ENCODE peak calls at places on chromosomes 11 and 22, in nine cellular contexts. D, E, K, I, W, Q, S, C and N are unnamed samples.
A peak's percentile ranks its signal among the peaks of the same experiment; 100 is the strongest.

GRCh38 chr11:80686889-80687288 is 1246.1 kb upstream of the TENM4 start:
- DNase-seq in D (no peak), E (no peak), K (no peak), I (no peak), W (no peak), Q (no peak), S (no peak), C (no peak), N (no peak)

GRCh38 chr11:6812391-6813005 is 13.0 kb upstream of the OR6A2 start:
- DNase-seq in D (peak; percentile 6), E (peak; percentile 29), K (peak; percentile 28), I (no peak), W (peak; percentile 49), Q (no peak), S (peak; percentile 32), C (peak; percentile 32), N (no peak)

GRCh38 chr11:104650234-104650633 is 248.0 kb downstream of the CASP12 start:
- DNase-seq in D (no peak), E (no peak), K (no peak), I (no peak), W (no peak), Q (no peak), S (no peak), C (no peak), N (no peak)

GRCh38 chr11:19697721-19698121 is 14.9 kb upstream of the NAV2 start:
- DNase-seq in D (no peak), E (no peak), K (no peak), I (no peak), W (peak; percentile 49), Q (no peak), S (no peak), C (no peak), N (no peak)

GRCh38 chr11:12731841-12732336 is 57.7 kb downstream of the TEAD1 start:
- DNase-seq in D (no peak), E (no peak), K (peak; percentile 57), I (no peak), W (no peak), Q (no peak), S (no peak), C (no peak), N (no peak)

GRCh38 chr11:2893935-2894334 is 8.4 kb upstream of the CDKN1C start:
- DNase-seq in D (no peak), E (no peak), K (no peak), I (no peak), W (no peak), Q (no peak), S (no peak), C (no peak), N (peak; percentile 15)

GRCh38 chr11:126744699-126745098 is 255.9 kb downstream of the KIRREL3 start:
- DNase-seq in D (no peak), E (no peak), K (no peak), I (no peak), W (no peak), Q (no peak), S (no peak), C (no peak), N (no peak)

GRCh38 chr22:29078869-29079207 is 6.0 kb downstream of the KREMEN1 start:
- DNase-seq in D (no peak), E (no peak), K (no peak), I (no peak), W (no peak), Q (no peak), S (no peak), C (no peak), N (no peak)

GRCh38 chr11:128653828-128654231 is 40.0 kb upstream of the FLI1 start:
- DNase-seq in D (peak; percentile 24), E (no peak), K (peak; percentile 80), I (no peak), W (no peak), Q (peak; percentile 83), S (no peak), C (no peak), N (peak; percentile 87)

GRCh38 chr11:57230316-57230715 is 6.7 kb downstream of the APLNR start:
- DNase-seq in D (no peak), E (no peak), K (no peak), I (no peak), W (no peak), Q (no peak), S (no peak), C (no peak), N (no peak)

GRCh38 chr11:118870396-118871343 is 13.0 kb upstream of the CXCR5 start:
- DNase-seq in D (peak; percentile 41), E (peak; percentile 30), K (no peak), I (peak; percentile 51), W (peak; percentile 24), Q (peak; percentile 69), S (peak; percentile 50), C (no peak), N (peak; percentile 38)

DNA sequence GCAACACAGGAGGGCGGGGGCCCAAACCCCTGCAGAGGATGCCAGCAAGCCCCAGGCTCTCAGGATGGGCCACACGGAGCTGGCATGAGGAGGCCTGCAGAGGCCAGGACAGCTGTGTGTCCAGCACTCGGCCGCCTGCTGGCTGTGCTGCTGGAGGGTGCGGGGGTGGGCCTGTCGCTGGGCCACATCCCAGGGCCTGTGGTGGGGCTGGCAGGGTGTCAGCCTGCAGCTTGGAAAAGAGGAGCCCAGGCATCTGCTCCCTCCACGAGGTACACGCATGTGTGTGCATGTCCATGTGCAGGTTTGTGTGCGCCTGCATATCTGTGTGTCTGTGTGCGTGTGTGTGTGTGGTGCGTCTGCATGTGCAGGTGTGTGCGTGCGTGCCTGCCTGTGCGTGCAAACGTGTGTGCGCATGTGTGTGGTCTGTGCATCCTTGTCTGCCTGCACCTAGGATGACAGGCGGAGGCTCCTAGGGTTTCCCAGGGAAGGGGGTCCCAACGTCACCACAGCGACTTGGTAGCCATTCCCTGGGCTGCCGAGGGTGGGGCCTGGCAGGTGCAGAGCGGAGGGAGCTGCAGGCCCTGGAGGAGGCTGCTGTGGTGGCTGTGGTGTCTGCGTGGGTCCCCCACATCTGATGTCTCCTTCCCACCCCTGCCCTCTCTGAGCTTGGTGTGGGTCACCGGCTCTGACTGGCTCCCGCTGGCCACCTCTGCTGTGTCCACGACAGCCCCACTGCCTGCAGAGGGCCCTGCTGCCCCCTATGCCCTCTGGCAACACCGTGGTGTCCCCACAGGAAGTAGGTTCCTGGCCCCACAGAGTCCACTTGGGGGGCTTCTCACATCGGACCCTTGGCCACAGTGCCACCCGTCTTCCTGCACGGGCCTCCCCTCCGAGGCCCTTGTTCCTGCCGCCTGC is 17.1 kb downstream of the BRSK2 start:
- DNase-seq in D (no peak), E (no peak), K (no peak), I (no peak), W (no peak), Q (no peak), S (no peak), C (no peak), N (no peak)
- H3K27ac ChIP-seq in D (no peak overlapping the region), E (no peak overlapping the region), K (no peak overlapping the region), I (no peak overlapping the region), W (no peak overlapping the region), Q (no peak overlapping the region), S (no peak overlapping the region), C (no peak overlapping the region), N (no peak overlapping the region)

GRCh38 chr11:827861-828167 is at the start of gene CRACR2B:
- DNase-seq in D (no peak), E (peak; percentile 77), K (no peak), I (no peak), W (no peak), Q (no peak), S (no peak), C (no peak), N (peak; percentile 80)
- H3K27ac ChIP-seq in D (peak within 1 kb of the TSS; percentile 46), E (peak within 1 kb of the TSS; percentile 93), K (no peak within 1 kb of the TSS), I (peak within 1 kb of the TSS; percentile 48), W (peak within 1 kb of the TSS; percentile 27), Q (peak within 1 kb of the TSS; percentile 78), S (no peak within 1 kb of the TSS), C (no peak within 1 kb of the TSS), N (peak within 1 kb of the TSS; percentile 90)

GRCh38 chr22:46001046-46001425 is 24.1 kb upstream of the WNT7B start:
- DNase-seq in D (no peak), E (no peak), K (no peak), I (peak; percentile 21), W (no peak), Q (peak; percentile 60), S (no peak), C (no peak), N (no peak)

GRCh38 chr22:46001426-46002106 is 24.6 kb upstream of the WNT7B start:
- DNase-seq in D (no peak), E (no peak), K (no peak), I (peak; percentile 27), W (no peak), Q (peak; percentile 65), S (no peak), C (no peak), N (no peak)

GRCh38 chr22:46004105-46004866 is 27.3 kb upstream of the WNT7B start:
- DNase-seq in D (no peak), E (no peak), K (no peak), I (no peak), W (no peak), Q (peak; percentile 66), S (no peak), C (no peak), N (peak; percentile 28)

GRCh38 chr22:46003271-46004091 is 26.5 kb upstream of the WNT7B start:
- DNase-seq in D (no peak), E (no peak), K (no peak), I (peak; percentile 52), W (no peak), Q (peak; percentile 63), S (no peak), C (no peak), N (peak; percentile 57)

DNA sequence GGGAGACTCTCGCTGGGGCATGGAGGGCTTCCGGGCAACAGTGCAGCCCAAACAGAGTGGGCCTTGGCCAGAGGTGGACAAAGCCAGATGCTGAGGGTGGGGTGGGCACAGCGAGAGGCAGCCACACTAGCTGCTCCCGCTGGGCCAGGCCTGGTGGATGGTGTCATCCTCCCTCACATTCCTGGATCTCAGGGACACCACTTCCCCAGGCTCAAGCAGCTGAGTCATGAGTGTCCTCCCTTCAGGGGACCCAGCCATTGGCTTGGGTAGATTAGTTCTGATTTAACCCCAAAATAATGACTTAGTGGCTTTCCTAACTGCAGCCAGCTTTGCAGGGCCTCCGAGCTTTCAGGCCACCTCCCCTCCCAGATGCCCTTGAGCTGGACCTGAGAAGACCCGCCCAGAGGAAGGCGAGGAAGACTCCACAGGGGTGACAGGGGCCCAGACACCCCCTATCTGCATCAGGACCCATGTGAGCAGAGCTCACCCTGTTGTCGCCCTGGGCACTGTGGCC is 25.9 kb upstream of the WNT7B start:
- DNase-seq in D (no peak), E (no peak), K (no peak), I (peak; percentile 75), W (no peak), Q (peak; percentile 58), S (peak; percentile 26), C (no peak), N (peak; percentile 51)
- H3K27ac ChIP-seq in D (no peak overlapping the region), E (no peak overlapping the region), K (no peak overlapping the region), I (peak overlapping the region; percentile 89), W (no peak overlapping the region), Q (no peak overlapping the region), S (peak overlapping the region; percentile 24), C (peak overlapping the region; percentile 100), N (no peak overlapping the region)

DNA sequence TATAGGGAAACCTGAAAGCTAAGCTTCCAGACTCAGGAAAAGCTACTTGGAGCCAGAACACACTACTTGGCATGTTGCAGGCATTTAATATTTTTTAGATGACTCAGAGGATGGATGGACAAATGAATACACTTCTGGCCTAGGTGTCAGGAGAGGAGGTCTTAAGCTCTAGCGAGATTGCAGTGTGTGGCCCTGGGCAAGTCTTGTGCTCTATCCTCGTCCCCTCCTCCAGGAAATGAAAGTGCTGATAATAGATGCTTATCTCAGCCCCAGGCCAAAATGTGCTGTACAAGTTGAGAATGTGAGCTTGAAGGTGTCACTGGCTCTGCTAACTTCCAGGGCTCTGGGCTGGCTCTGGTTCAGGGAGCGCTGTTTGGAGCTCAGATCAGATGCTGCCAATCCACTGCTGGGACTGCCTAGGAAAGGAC is 136.3 kb downstream of the PKNOX2 start:
- DNase-seq in D (peak; percentile 41), E (no peak), K (peak; percentile 82), I (no peak), W (no peak), Q (no peak), S (peak; percentile 80), C (peak; percentile 79), N (no peak)
- H3K27ac ChIP-seq in D (no peak overlapping the region), E (no peak overlapping the region), K (no peak overlapping the region), I (no peak overlapping the region), W (no peak overlapping the region), Q (no peak overlapping the region), S (no peak overlapping the region), C (peak overlapping the region; percentile 68), N (no peak overlapping the region)